ENCODE peak calls at places on chromosomes 11 and 22, in six cellular contexts. T, G, I, B, U and K are unnamed samples.

GRCh38 chr22:48827228-48827810 is 1000.4 kb downstream of the BRD1 start:
- DNase-seq in T (no peak), G (no peak), I (no peak), B (no peak), U (no peak), K (no peak)

GRCh38 chr11:74035264-74035663 is 26.4 kb upstream of the UCP3 start:
- DNase-seq in T (no peak), G (peak; percentile 25), I (no peak), B (no peak), U (no peak), K (no peak)

GRCh38 chr11:68667511-68668253 is 16.7 kb upstream of the GAL start:
- DNase-seq in T (no peak), G (no peak), I (no peak), B (no peak), U (no peak), K (no peak)

GRCh38 chr11:62217191-62217748 is 8.8 kb downstream of the SCGB2A1 start:
- DNase-seq in T (peak; percentile 42), G (no peak), I (no peak), B (no peak), U (no peak), K (no peak)

GRCh38 chr11:121464352-121464946 is 11.7 kb upstream of the SORL1-AS1 start:
- DNase-seq in T (peak; percentile 66), G (peak; percentile 60), I (peak; percentile 85), B (peak; percentile 63), U (peak; percentile 92), K (peak; percentile 85)

GRCh38 chr22:36924151-36924698 is 10.8 kb downstream of the CSF2RB start:
- DNase-seq in T (no peak), G (no peak), I (no peak), B (no peak), U (no peak), K (no peak)

GRCh38 chr22:39351689-39352214 is 2.0 kb downstream of the SYNGR1 start:
- DNase-seq in T (peak; percentile 60), G (no peak), I (no peak), B (no peak), U (peak; percentile 42), K (no peak)

GRCh38 chr11:2891291-2891690 is 5.7 kb upstream of the CDKN1C start:
- DNase-seq in T (no peak), G (no peak), I (peak; percentile 26), B (no peak), U (no peak), K (peak; percentile 50)

GRCh38 chr11:72591785-72592490 is 82.3 kb downstream of the PDE2A start:
- DNase-seq in T (peak; percentile 83), G (no peak), I (peak; percentile 87), B (no peak), U (no peak), K (no peak)
- H3K27ac ChIP-seq in T (no peak overlapping the region), G (no peak overlapping the region), I (no peak overlapping the region), B (no peak overlapping the region), U (no peak overlapping the region), K (no peak overlapping the region)

DNA sequence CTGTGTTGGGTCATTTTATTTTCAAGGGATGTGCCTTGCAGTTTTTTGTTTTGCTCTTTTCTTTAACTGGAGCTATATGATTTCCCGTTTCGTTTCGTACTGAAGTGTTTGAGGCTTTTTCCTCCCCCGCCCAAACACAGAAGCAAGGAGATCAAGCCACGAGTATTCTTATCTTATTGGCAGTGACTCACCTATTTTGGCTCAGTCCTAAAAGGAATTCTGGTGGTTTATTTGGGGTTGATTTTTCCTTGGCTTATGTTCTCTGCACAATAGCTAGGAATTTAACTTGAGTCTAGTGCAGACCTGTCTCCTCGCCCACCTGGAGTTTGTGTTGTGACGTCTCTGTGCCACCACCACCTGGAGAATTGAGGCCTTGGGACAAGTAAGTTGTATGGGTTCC is 90.6 kb upstream of the BIRC3 start:
- DNase-seq in T (no peak), G (no peak), I (no peak), B (no peak), U (peak; percentile 87), K (no peak)
- H3K4me3 ChIP-seq in T (no peak overlapping the region), G (no peak overlapping the region), I (no peak overlapping the region), B (no peak overlapping the region), U (peak overlapping the region; percentile 40), K (no peak overlapping the region)

GRCh38 chr11:18493310-18493709 is 33.4 kb downstream of the TSG101 start:
- DNase-seq in T (no peak), G (no peak), I (no peak), B (no peak), U (no peak), K (no peak)
- H3K27ac ChIP-seq in T (no peak overlapping the region), G (no peak overlapping the region), I (no peak overlapping the region), B (no peak overlapping the region), U (no peak overlapping the region), K (no peak overlapping the region)

DNA sequence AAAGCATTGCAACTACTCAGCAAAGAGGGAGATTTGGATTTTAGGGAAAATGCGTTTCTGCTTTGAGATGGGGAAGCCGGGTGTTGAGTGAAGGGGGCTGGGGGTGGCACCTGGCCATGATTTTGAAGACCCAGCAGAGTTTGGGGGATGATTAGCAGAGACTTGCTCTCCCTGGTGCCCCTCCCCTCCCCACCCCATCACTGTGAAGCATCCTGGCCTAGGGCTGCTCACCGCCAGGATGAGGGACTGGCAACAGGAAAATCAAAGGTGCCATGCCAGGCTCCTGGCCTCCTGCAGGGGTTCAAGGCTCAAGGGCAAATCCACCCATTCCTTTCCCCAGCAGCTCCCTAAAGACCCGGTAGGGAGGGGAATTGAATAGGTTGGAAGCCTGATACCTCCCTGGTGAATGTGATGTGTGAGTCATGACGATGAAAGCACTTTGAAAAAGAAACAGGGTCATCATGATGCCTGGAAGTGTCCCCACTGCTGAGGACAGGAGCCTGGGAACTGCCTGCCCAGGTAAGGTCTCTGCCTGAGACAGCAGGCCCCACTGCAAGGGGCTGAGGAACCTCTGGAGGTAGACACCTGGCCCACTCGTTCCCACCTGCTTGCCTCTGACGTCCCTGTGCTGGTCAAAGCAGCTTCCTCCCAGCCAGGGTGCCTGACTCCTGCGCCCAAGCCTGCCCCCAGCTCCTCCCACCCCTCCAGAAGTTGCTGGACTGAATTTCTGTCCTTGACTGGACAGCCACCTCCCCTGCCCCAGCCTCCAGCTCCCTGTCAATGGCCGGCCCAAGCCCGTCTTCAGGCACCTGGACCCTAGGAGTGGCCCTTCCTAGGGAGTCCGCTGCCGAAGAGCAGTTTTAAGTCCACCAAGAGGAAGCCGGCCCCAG is 1.7 kb downstream of the CHST1 start:
- DNase-seq in T (no peak), G (no peak), I (no peak), B (no peak), U (no peak), K (no peak)
- H3K4me3 ChIP-seq in T (no peak overlapping the region), G (no peak overlapping the region), I (no peak overlapping the region), B (peak overlapping the region; percentile 79), U (no peak overlapping the region), K (no peak overlapping the region)

GRCh38 chr11:95337972-95338429 is 107.0 kb upstream of the SESN3 start:
- DNase-seq in T (no peak), G (no peak), I (no peak), B (no peak), U (no peak), K (no peak)
- H3K27ac ChIP-seq in T (no peak overlapping the region), G (no peak overlapping the region), I (no peak overlapping the region), B (peak overlapping the region; percentile 79), U (peak overlapping the region; percentile 46), K (peak overlapping the region; percentile 43)